ENCODE peak calls at places on chromosomes 5 and 9, in six cellular contexts. P is endodermal cell; R is CD8-positive, alpha-beta T cell; E is pancreas; O is GM23338; I is Peyer's patch. V is an unnamed sample.

GRCh38 chr5:149745212-149745943 is 15.3 kb downstream of the PPARGC1B start:
- DNase-seq in P (no peak), R (no peak), E (no peak), O (no peak), I (no peak), V (no peak)

GRCh38 chr5:140311011-140311467 is 8.1 kb upstream of the PFDN1 start:
- DNase-seq in P (no peak), R (no peak), E (no peak), O (no peak), I (peak; percentile 74), V (no peak)

GRCh38 chr5:78308689-78309088 is 14.2 kb upstream of the AP3B1 start:
- DNase-seq in P (no peak), R (no peak), E (no peak), O (no peak), I (no peak), V (no peak)

GRCh38 chr5:152994040-152994439 is 496.4 kb upstream of the GRIA1 start:
- DNase-seq in P (no peak), R (no peak), E (no peak), O (no peak), I (no peak), V (no peak)

GRCh38 chr5:116176124-116176523 is 91.3 kb downstream of the COMMD10 start:
- DNase-seq in P (no peak), R (no peak), E (no peak), O (no peak), I (no peak), V (no peak)

GRCh38 chr5:92641031-92641962 is 939.7 kb downstream of the NR2F1-AS1 start:
- DNase-seq in P (no peak), R (no peak), E (peak; percentile 37), O (no peak), I (no peak), V (no peak)

GRCh38 chr9:114046876-114047275 is 31.2 kb downstream of the AMBP start:
- DNase-seq in P (no peak), R (no peak), E (no peak), O (no peak), I (no peak), V (no peak)

GRCh38 chr9:110763568-110763967 is 95.0 kb downstream of the MUSK start:
- DNase-seq in P (no peak), R (no peak), E (no peak), O (no peak), I (no peak), V (no peak)

GRCh38 chr5:60184599-60184998 is 291.1 kb upstream of the PDE4D start:
- DNase-seq in P (no peak), R (no peak), E (no peak), O (no peak), I (no peak), V (no peak)

GRCh38 chr5:98769256-98770157 is 4.0 kb upstream of the RGMB start:
- DNase-seq in P (peak; percentile 85), R (peak; percentile 49), E (peak; percentile 48), O (peak; percentile 89), I (peak; percentile 74), V (peak; percentile 72)

GRCh38 chr5:173472784-173473278 is 143.6 kb downstream of the BOD1 start:
- DNase-seq in P (no peak), R (no peak), E (peak; percentile 33), O (no peak), I (no peak), V (no peak)

GRCh38 chr5:132905938-132906337 is 32.5 kb downstream of the LEAP2 start:
- DNase-seq in P (no peak), R (no peak), E (no peak), O (peak; percentile 32), I (no peak), V (no peak)

GRCh38 chr9:126127591-126127990 is 199.0 kb upstream of the MVB12B start:
- DNase-seq in P (peak; percentile 26), R (no peak), E (no peak), O (no peak), I (no peak), V (no peak)

GRCh38 chr9:125956102-125956501 is 208.9 kb downstream of the PBX3 start:
- DNase-seq in P (no peak), R (no peak), E (no peak), O (no peak), I (no peak), V (no peak)

DNA sequence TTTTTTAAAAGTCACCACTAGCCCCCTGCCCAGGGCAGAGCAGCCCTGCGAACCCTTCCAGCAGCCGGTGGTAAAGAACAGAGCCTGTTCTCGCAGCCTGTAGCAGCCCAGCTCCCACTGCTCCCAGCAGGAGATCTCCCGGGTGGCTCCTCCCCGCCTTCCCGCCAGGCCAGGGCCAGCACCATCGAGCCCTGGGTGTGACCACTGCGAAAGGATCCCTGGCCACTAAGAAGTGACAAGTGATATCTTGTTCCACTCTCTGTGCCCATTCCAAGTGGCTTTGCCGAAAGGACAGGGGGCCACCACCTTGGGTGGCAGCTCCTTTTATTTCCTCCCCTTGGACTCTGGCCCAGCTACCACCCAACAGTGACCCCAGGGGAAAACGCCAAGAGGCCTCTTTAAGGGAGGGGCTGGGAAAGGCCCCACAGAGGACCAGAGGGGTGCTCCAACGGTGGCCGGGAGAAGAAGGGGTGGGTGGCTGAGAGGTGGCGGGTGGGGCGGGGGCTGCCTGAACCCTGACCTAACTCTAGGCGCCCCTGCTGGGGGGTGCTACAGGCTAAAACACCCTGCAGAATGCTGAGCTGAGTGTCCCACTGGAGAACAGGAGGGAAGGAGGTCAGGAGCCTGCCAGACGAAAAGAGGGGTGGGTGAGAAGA is 1.6 kb downstream of the NACC2 start:
- DNase-seq in P (peak; percentile 72), R (peak; percentile 18), E (no peak), O (no peak), I (no peak), V (no peak)
- H3K4me1 ChIP-seq in P (peaks cover 10% of the 10 kb centered on the region), R (peaks cover 33% of the 10 kb centered on the region), E (no peaks in the 10 kb centered on the region), O (peaks cover 31% of the 10 kb centered on the region), I (no peaks in the 10 kb centered on the region), V (peaks cover 60% of the 10 kb centered on the region)

DNA sequence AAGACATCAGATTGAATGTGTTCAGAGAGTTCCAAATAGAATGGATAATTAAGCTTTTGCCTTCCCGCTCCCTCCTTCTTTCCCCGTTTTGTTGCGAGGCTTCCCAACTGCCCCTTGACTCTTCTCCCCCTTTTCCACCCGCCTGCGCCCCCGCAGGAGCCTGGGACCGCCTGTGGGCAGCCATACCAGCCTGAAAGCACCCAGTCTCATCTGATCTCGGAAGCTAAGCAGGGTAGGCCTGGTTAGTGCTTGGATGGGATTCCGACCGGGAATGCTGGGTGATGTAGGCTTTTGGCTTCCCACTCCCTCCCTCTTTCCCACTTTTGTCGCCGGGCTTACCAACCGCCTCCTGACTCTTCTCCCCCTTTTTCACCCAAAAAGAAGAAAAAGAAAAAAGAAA is 6.8 kb upstream of the HSD17B4 start:
- DNase-seq in P (peak; percentile 71), R (no peak), E (no peak), O (peak; percentile 65), I (no peak), V (no peak)
- TF ChIP-seq CTCF in P (no peak), R (no peak), E (no peak), O (no peak), I (no peak), V (no peak)

GRCh38 chr9:124694394-124695279 is 76.5 kb downstream of the NR6A1 start:
- DNase-seq in P (no peak), R (no peak), E (no peak), O (no peak), I (no peak), V (no peak)
- H3K27ac ChIP-seq in P (peak overlapping the region; percentile 3), R (no peak overlapping the region), E (no peak overlapping the region), O (peak overlapping the region; percentile 8), I (no peak overlapping the region), V (no peak overlapping the region)

DNA sequence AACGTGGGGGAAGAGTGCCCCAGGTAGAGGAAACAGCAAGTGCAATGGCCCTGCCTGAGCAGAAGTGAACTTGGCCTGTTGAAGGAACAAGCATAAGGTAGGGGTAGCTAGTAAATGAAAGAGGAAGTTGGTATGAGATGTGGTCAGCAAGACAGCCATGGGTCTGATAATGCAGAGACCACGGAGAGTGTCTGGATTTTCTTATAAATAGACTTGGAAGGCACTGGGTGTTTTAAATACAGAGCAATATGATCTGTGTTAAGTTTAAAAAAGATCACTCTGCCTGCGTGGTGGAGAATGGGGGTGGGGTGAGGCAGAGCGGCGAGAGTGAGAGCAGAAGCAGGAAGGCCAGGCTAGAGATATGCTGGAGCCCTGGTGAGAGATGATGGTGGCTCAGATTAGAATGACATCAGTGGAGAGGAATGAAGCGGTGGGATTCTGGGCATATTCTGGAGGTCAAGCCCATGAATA is 4.2 kb downstream of the ADAM19 start:
- DNase-seq in P (peak; percentile 85), R (peak; percentile 32), E (no peak), O (peak; percentile 44), I (peak; percentile 87), V (no peak)
- H3K4me1 ChIP-seq in P (peaks cover 11% of the 10 kb centered on the region), R (no peaks in the 10 kb centered on the region), E (no peaks in the 10 kb centered on the region), O (peaks cover 7% of the 10 kb centered on the region), I (peaks cover 30% of the 10 kb centered on the region), V (peaks cover 9% of the 10 kb centered on the region)

GRCh38 chr5:177036921-177037320 is 14.4 kb downstream of the ZNF346 start:
- DNase-seq in P (no peak), R (no peak), E (no peak), O (no peak), I (no peak), V (no peak)

GRCh38 chr5:177040814-177041410 is 18.4 kb downstream of the ZNF346 start:
- DNase-seq in P (no peak), R (no peak), E (no peak), O (no peak), I (no peak), V (no peak)

GRCh38 chr5:177041936-177042335 is 19.4 kb downstream of the ZNF346 start:
- DNase-seq in P (no peak), R (no peak), E (no peak), O (peak; percentile 24), I (no peak), V (no peak)

GRCh38 chr5:177036443-177036842 is 13.9 kb downstream of the ZNF346 start:
- DNase-seq in P (peak; percentile 54), R (no peak), E (no peak), O (no peak), I (no peak), V (no peak)

DNA sequence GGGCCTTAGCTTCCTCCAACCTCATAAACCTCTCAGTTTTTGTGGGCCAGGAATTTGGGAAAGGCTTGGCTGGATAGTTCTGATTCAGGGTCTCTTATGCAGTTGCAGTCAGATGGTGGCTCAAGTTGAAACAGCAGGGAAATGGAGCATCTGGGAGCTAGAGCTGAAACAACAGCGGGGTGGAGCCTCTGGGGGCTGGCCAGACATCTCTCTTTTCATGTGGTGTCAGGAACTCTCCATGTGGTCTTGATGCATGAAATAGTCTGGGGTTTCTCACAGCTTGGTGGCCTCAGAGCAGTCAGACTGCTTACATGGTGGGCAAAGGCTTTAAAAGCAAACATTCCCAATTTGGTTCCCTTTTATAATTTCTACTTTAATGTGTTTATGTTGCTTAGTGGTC is 13.5 kb downstream of the ZNF346 start:
- DNase-seq in P (peak; percentile 85), R (no peak), E (no peak), O (peak; percentile 58), I (no peak), V (no peak)
- TF ChIP-seq CTCF in P (no peak), R (no peak), E (no peak), O (no peak), I (no peak), V (no peak)